ENCODE peak calls at places on chromosomes 3 and 15, in eight cellular contexts. T is astrocyte; R is heart left ventricle; J is stimulated activated effector memory CD8-positive, alpha-beta T cell treated with anti-CD3 and anti-CD28 coated beads, Interleukin-12 subunit alpha, Interleukin-12 subunit beta, amount 100 ng/mL, for 72 hours; P is bronchial epithelial cell; S is iris pigment epithelial cell; B is lower lobe of right lung; C is Daoy. E is an unnamed sample.

GRCh38 chr3:72797773-72798543 is 50.3 kb downstream of the SHQ1 start:
- DNase-seq in T (peak; percentile 36), R (peak; percentile 68), J (no peak), P (no peak), S (no peak), B (no peak), C (peak; percentile 2), E (no peak)

GRCh38 chr3:172034786-172035685 is 4.3 kb upstream of the FNDC3B start:
- DNase-seq in T (no peak), R (no peak), J (no peak), P (peak; percentile 51), S (peak; percentile 42), B (no peak), C (no peak), E (peak; percentile 19)

GRCh38 chr3:171811059-171811912 is 1.0 kb upstream of the PLD1 start:
- DNase-seq in T (peak; percentile 99), R (no peak), J (peak; percentile 29), P (peak; percentile 98), S (peak; percentile 100), B (no peak), C (peak; percentile 81), E (peak; percentile 95)

GRCh38 chr3:193134895-193135294 is 106.1 kb upstream of the PLAAT1 start:
- DNase-seq in T (peak; percentile 89), R (no peak), J (no peak), P (peak; percentile 86), S (peak; percentile 54), B (no peak), C (peak; percentile 85), E (peak; percentile 54)

GRCh38 chr15:86773766-86774165 is 694.1 kb downstream of the AGBL1 start:
- DNase-seq in T (no peak), R (no peak), J (no peak), P (no peak), S (no peak), B (no peak), C (no peak), E (no peak)

GRCh38 chr15:47496343-47497185 is 220.7 kb upstream of the SEMA6D start:
- DNase-seq in T (peak; percentile 12), R (no peak), J (no peak), P (no peak), S (no peak), B (no peak), C (no peak), E (no peak)

GRCh38 chr15:73598540-73599195 is 34.5 kb downstream of the NPTN start:
- DNase-seq in T (peak; percentile 55), R (no peak), J (no peak), P (no peak), S (no peak), B (no peak), C (no peak), E (no peak)

GRCh38 chr3:38022301-38022700 is 7.1 kb downstream of the PLCD1 start:
- DNase-seq in T (no peak), R (no peak), J (no peak), P (no peak), S (no peak), B (peak; percentile 33), C (no peak), E (no peak)

GRCh38 chr3:186283096-186283495 is 78.9 kb downstream of the DGKG start:
- DNase-seq in T (peak; percentile 38), R (no peak), J (no peak), P (peak; percentile 35), S (peak; percentile 48), B (no peak), C (no peak), E (no peak)